ENCODE peak calls at places on chromosomes 12 and 14, in eight cellular contexts. J is right lobe of liver, E is IMR-90, P is right atrium auricular region, O is ovary, Z is bronchial epithelial cell, A is heart right ventricle, F is left lung. Q is an unnamed sample.

GRCh38 chr14:68474741-68475140 is 318.1 kb downstream of the ZFP36L1 start:
- DNase-seq in J (no peak), E (no peak), P (no peak), O (no peak), Z (peak; percentile 35), A (no peak), F (no peak), Q (no peak)

GRCh38 chr12:14313379-14313778 is 52.1 kb upstream of the ATF7IP start:
- DNase-seq in J (no peak), E (peak; percentile 13), P (no peak), O (no peak), Z (peak; percentile 19), A (no peak), F (no peak), Q (no peak)

GRCh38 chr14:58836303-58836702 is 198.5 kb downstream of the DACT1 start:
- DNase-seq in J (no peak), E (no peak), P (no peak), O (no peak), Z (no peak), A (no peak), F (no peak), Q (no peak)

GRCh38 chr12:53932915-53933314 is 5.7 kb upstream of the HOXC13 start:
- DNase-seq in J (no peak), E (no peak), P (no peak), O (no peak), Z (no peak), A (no peak), F (no peak), Q (no peak)

GRCh38 chr14:103103461-103104388 is 9.2 kb downstream of the EXOC3L4 start:
- DNase-seq in J (peak; percentile 91), E (peak; percentile 35), P (no peak), O (no peak), Z (peak; percentile 27), A (no peak), F (peak; percentile 84), Q (no peak)

GRCh38 chr14:102279688-102280348 is 25.1 kb downstream of the MOK start:
- DNase-seq in J (no peak), E (peak; percentile 100), P (no peak), O (no peak), Z (peak; percentile 100), A (no peak), F (no peak), Q (peak; percentile 96)

GRCh38 chr12:75816892-75817291 is 214.7 kb downstream of the PHLDA1 start:
- DNase-seq in J (no peak), E (peak; percentile 79), P (no peak), O (no peak), Z (peak; percentile 86), A (no peak), F (no peak), Q (peak; percentile 85)

GRCh38 chr14:104048758-104049496 is 36.6 kb upstream of the ASPG start:
- DNase-seq in J (no peak), E (no peak), P (no peak), O (no peak), Z (peak; percentile 59), A (no peak), F (no peak), Q (peak; percentile 44)

GRCh38 chr12:54372113-54372806 is 8.0 kb upstream of the GPR84 start:
- DNase-seq in J (no peak), E (no peak), P (no peak), O (no peak), Z (no peak), A (no peak), F (no peak), Q (no peak)

GRCh38 chr14:51457858-51458562 is 193.7 kb upstream of the FRMD6 start:
- DNase-seq in J (no peak), E (no peak), P (no peak), O (no peak), Z (no peak), A (no peak), F (no peak), Q (no peak)

GRCh38 chr14:89899917-89900680 is 54.4 kb downstream of the EFCAB11 start:
- DNase-seq in J (no peak), E (peak; percentile 49), P (no peak), O (no peak), Z (no peak), A (no peak), F (no peak), Q (no peak)

GRCh38 chr14:94771906-94772468 is 2.1 kb upstream of the GSC start:
- DNase-seq in J (no peak), E (no peak), P (no peak), O (no peak), Z (no peak), A (no peak), F (no peak), Q (no peak)

GRCh38 chr12:6083606-6084005 is 40.9 kb downstream of the VWF start:
- DNase-seq in J (no peak), E (no peak), P (no peak), O (no peak), Z (no peak), A (no peak), F (no peak), Q (peak; percentile 1)

GRCh38 chr12:92593734-92594402 is 108.9 kb upstream of the PLEKHG7 start:
- DNase-seq in J (no peak), E (peak; percentile 96), P (peak; percentile 69), O (no peak), Z (peak; percentile 100), A (peak; percentile 14), F (no peak), Q (peak; percentile 87)

GRCh38 chr12:94615284-94616216 is 34.8 kb downstream of the TMCC3 start:
- DNase-seq in J (peak; percentile 70), E (peak; percentile 45), P (no peak), O (peak; percentile 38), Z (peak; percentile 93), A (peak; percentile 42), F (no peak), Q (peak; percentile 83)

GRCh38 chr14:89108608-89109007 is 284.2 kb downstream of the TTC8 start:
- DNase-seq in J (no peak), E (no peak), P (no peak), O (no peak), Z (no peak), A (no peak), F (no peak), Q (no peak)

GRCh38 chr14:35374273-35374681 is 30.3 kb downstream of the NFKBIA start:
- DNase-seq in J (no peak), E (peak; percentile 98), P (peak; percentile 79), O (no peak), Z (peak; percentile 99), A (no peak), F (no peak), Q (peak; percentile 95)

GRCh38 chr14:64899958-64900357 is 14.3 kb upstream of the CHURC1 start:
- DNase-seq in J (no peak), E (peak; percentile 22), P (no peak), O (no peak), Z (peak; percentile 10), A (no peak), F (no peak), Q (no peak)

GRCh38 chr12:544941-545635 is 85.3 kb downstream of the B4GALNT3 start:
- DNase-seq in J (no peak), E (no peak), P (no peak), O (no peak), Z (no peak), A (no peak), F (no peak), Q (no peak)

GRCh38 chr12:56321027-56321426 is 5.2 kb upstream of the CNPY2 start:
- DNase-seq in J (no peak), E (peak; percentile 24), P (no peak), O (no peak), Z (peak; percentile 56), A (no peak), F (no peak), Q (peak; percentile 49)

GRCh38 chr14:24113801-24114535 is 609 bp upstream of the DCAF11 start:
- DNase-seq in J (peak; percentile 97), E (peak; percentile 87), P (peak; percentile 96), O (peak; percentile 85), Z (peak; percentile 76), A (peak; percentile 91), F (peak; percentile 94), Q (peak; percentile 96)

DNA sequence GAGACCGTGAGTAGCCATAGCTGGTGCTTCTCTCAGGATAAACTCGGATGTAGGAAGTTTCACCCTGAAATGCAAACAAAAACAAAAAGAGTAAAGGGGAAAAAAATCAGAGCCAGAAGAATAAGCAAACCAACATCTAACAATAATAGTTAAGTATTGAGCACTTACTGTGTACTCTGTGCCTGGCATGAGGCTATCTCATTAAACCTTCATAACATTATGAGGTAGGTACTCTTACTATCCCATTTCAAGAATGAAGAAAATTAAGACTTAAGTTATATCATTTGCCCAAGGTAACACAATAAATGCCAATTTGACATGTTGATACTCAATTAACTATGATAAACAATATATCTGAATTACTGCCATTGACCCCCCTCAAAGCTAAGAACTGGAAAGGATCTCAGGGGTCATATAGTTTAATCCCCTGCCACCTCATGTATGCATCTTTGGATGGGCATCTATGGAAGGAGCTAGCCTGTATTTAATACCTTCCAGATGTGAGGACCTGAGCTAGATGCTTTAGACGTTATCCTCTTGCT is 7.4 kb downstream of the SRSF9 start:
- DNase-seq in J (no peak), E (no peak), P (no peak), O (no peak), Z (no peak), A (no peak), F (no peak), Q (no peak)
- TF ChIP-seq CTCF in J (no peak), E (no peak), P (no peak), O (no peak), Z (no peak), A (no peak), F (no peak), Q (no peak)

DNA sequence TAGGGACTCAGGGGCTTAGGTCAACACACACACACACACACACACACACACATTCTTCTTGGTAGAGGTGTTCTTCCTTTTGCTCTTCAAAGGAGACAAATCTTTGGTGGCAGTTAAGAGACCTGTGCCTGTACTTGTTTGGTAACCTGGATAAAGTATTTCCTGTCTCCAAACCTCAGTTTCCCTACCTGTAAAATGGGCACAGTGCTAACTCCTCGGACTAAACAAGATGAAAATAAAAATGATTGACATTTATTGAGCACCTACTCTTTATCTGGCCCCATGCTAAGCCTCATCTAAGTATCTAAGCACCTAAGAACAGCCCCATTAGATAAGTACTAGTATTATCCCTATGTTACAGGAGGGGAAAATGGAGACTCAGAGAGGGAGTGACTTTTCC is 220.8 kb upstream of the MYL2 start:
- DNase-seq in J (no peak), E (no peak), P (no peak), O (no peak), Z (no peak), A (no peak), F (no peak), Q (no peak)
- TF ChIP-seq CTCF in J (no peak), E (no peak), P (no peak), O (no peak), Z (no peak), A (no peak), F (no peak), Q (no peak)

DNA sequence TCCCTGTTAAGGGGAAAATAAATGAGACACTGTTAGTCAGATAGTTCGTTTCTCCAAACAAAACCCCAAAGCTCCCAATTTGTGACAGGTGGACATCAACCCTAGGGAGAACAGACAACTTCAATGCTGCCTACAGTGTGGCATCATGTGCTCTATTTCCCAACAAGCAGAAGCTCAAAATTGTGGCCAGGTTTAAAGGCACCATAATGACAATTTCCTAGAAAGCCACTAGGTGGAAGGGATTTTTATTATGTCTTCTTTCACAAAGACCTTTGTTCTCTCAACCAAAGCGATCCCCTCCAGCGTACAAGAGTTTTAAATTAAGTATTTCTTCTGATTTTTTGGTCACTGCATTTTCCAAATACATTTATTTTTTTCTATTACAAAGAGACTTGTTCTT is 88.0 kb upstream of the MBIP start:
- DNase-seq in J (no peak), E (no peak), P (no peak), O (no peak), Z (no peak), A (no peak), F (no peak), Q (no peak)
- TF ChIP-seq CTCF in J (no peak), E (no peak), P (no peak), O (no peak), Z (no peak), A (no peak), F (no peak), Q (no peak)

GRCh38 chr12:31659087-31659942 is at the start of gene ETFBKMT:
- DNase-seq in J (peak; percentile 94), E (peak; percentile 70), P (peak; percentile 88), O (peak; percentile 86), Z (peak; percentile 91), A (peak; percentile 89), F (peak; percentile 94), Q (peak; percentile 72)
- TF ChIP-seq CTCF in J (peak; percentile 51), E (peak; percentile 31), P (peak; percentile 80), O (peak; percentile 53), Z (peak; percentile 53), A (peak; percentile 69), F (peak; percentile 17), Q (peak; percentile 36)